ENCODE peak calls at places on chromosomes 1 and 21, in four cellular contexts. V, G, N and S are unnamed samples.

GRCh38 chr1:95035536-95035935 is 37.2 kb downstream of the ALG14 start:
- DNase-seq in V (no peak), G (no peak), N (no peak), S (no peak)

GRCh38 chr1:63322944-63323865 is 838 bp downstream of the FOXD3 start:
- DNase-seq in N (peak; percentile 57), V (peak; percentile 43), G (no peak), S (no peak)

GRCh38 chr1:204154525-204155255 is 2.8 kb upstream of the ETNK2 start:
- DNase-seq in N (no peak), V (no peak), G (no peak), S (no peak)

GRCh38 chr1:227792216-227793078 is 23.0 kb upstream of the PRSS38 start:
- DNase-seq in G (no peak), V (peak; percentile 27), N (peak; percentile 23), S (no peak)

GRCh38 chr1:157025856-157026255 is 19.7 kb downstream of the ARHGEF11 start:
- DNase-seq in G (no peak), N (no peak), V (no peak), S (no peak)

GRCh38 chr1:157377216-157377821 is 175.0 kb downstream of the FCRL5 start:
- DNase-seq in G (no peak), N (peak; percentile 17), V (peak; percentile 66), S (no peak)

GRCh38 chr1:59105548-59106507 is 191.1 kb upstream of the FGGY start:
- DNase-seq in N (no peak), G (no peak), V (no peak), S (no peak)

GRCh38 chr1:117759535-117759934 is 153.7 kb downstream of the TENT5C start:
- DNase-seq in G (no peak), N (no peak), V (no peak), S (no peak)

GRCh38 chr1:114648503-114648902 is 21.3 kb downstream of the DENND2C start:
- DNase-seq in V (peak; percentile 16), N (no peak), G (no peak), S (no peak)

GRCh38 chr1:171742577-171742922 is 685 bp upstream of the VAMP4 start:
- DNase-seq in N (peak; percentile 63), V (peak; percentile 70), G (peak; percentile 81), S (peak; percentile 65)

GRCh38 chr1:27630859-27631491 is 4.0 kb downstream of the FGR start:
- DNase-seq in N (no peak), G (no peak), V (no peak), S (no peak)
- TF ChIP-seq EP300 in N (no peak), G (no peak), V (no peak), S (peak; percentile 64)

GRCh38 chr1:219514728-219515127 is 98.2 kb downstream of the ZC3H11B start:
- DNase-seq in V (no peak), N (no peak), G (no peak), S (no peak)
- H3K4me1 ChIP-seq in V (no peaks in the 10 kb centered on the region), N (peaks cover 6% of the 10 kb centered on the region), G (no peaks in the 10 kb centered on the region), S (no peaks in the 10 kb centered on the region)

GRCh38 chr1:14259191-14259757 is 339.2 kb upstream of the KAZN start:
- DNase-seq in G (peak; percentile 95), V (no peak), N (no peak), S (peak; percentile 93)
- TF ChIP-seq EP300 in G (no peak), V (no peak), N (no peak), S (no peak)

DNA sequence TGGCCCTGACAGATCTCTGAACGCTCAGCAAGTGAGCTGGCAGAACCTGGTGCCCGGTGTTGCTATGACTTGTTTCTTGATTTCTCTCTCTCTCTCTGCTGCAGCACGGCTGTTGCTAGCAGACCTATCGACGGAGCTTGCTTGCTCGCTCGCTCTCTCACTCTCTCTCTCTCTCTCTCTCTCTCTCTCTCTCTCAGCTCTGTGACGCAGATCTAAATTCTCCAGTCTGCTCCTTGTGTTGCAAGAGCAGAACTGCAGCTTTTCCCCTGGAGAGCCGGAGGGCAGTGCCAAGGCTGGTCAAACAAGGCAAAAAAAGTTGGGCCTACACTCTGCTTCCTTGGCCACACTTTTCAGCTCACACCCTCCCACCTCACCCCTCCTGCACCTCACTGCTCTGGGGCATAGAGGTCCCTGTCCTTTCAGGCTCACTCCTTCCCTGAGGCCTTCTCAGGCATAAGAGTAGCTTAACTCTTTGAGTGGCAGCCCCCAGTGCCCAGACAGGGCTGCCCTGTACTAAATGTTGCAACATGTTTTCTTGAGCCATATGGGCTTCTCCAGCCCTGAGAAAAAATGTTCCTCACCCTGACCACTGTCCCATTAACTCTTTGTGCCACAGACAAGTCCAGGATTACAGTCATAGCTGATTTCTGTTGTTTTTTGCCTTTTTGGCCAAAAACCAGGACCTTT is 72.2 kb downstream of the CD46 start:
- DNase-seq in V (peak; percentile 51), G (peak; percentile 92), N (peak; percentile 67), S (peak; percentile 73)
- H3K4me1 ChIP-seq in V (peaks cover 66% of the 10 kb centered on the region), G (peaks cover 98% of the 10 kb centered on the region), N (no peaks in the 10 kb centered on the region), S (peaks cover 66% of the 10 kb centered on the region)

DNA sequence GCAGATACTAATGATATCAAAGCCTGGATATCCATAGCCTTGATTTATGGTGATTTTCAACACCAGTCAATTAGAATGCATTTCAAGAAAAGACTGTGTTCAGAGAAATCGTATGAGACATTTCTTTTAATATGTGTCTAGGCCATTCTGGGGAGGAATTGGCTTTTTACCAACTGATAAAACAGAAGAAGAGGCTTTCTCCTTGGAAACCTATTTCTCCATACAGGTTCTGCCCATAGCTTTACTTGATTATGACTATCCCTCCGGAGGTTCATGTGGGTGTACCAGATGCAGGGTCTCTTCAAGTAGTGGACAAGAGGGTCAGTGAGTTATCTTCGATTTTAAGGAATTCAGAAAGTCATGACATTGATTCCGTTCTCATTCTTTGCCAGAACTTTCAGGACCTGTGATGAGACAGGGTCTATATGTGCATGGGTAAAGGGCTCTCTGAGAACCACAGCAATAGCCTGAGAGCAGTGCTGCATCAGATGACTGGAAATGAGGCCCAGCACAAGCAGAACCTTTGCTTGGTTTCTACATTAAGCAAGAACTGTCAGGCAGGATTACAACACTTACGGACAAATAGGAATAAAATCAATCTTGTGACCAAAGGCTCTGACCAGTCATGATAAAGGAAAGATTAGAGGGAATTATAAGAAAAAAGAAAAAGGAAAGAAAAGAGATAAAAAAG is 263.7 kb upstream of the SGIP1 start:
- DNase-seq in V (no peak), G (no peak), N (no peak), S (peak; percentile 48)
- TF ChIP-seq EP300 in V (no peak), G (no peak), N (no peak), S (no peak)

GRCh38 chr1:1889090-1889750 is 1.7 kb downstream of the GNB1 start:
- DNase-seq in N (no peak), V (peak; percentile 51), G (no peak), S (no peak)
- H3K4me1 ChIP-seq in N (no peaks in the 10 kb centered on the region), V (peaks cover 25% of the 10 kb centered on the region), G (peaks cover 65% of the 10 kb centered on the region), S (peaks cover 50% of the 10 kb centered on the region)

DNA sequence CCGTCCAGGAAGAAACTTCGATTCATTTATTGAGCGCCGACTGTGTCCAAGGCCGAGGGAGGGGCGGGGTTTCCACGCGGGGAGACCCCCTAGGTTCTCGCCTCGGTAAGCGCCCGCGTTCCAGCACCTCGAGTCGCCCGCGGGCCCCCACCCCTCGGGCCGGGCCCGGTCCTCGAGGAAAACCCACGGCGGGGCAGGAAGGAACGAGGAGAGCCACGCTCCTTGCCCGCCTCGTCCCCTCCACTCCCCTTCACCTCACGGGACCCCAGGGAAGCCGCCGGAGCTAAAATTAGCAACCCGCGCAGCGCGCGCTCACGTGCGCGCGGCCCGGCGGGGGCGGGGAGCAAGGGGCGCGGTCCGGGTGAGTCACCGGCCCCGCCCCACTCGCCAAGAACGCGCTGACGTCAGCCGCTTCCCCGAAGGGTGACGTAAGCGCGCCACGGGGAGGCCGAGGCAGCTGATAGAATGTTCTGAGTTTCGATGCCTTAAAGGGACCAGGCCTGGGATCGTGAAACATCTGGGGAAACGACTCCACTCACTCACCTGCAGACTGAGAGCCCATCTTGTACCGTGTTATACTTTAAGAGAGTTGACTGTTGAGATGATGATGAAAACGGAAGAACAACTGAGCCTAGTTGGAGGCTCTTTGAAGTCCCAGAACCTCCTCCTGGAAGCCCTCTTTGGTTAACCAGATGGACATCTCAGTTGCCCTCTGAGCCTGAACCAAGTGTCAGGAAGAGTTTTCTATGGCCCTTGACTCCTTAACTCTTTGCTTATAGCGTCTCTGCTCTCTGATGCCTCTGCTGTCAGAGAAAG is 49.7 kb upstream of the ATF3 start:
- DNase-seq in N (peak; percentile 97), V (peak; percentile 98), G (peak; percentile 97), S (peak; percentile 93)
- TF ChIP-seq EP300 in N (no peak), V (no peak), G (peak; percentile 91), S (peak; percentile 98)

DNA sequence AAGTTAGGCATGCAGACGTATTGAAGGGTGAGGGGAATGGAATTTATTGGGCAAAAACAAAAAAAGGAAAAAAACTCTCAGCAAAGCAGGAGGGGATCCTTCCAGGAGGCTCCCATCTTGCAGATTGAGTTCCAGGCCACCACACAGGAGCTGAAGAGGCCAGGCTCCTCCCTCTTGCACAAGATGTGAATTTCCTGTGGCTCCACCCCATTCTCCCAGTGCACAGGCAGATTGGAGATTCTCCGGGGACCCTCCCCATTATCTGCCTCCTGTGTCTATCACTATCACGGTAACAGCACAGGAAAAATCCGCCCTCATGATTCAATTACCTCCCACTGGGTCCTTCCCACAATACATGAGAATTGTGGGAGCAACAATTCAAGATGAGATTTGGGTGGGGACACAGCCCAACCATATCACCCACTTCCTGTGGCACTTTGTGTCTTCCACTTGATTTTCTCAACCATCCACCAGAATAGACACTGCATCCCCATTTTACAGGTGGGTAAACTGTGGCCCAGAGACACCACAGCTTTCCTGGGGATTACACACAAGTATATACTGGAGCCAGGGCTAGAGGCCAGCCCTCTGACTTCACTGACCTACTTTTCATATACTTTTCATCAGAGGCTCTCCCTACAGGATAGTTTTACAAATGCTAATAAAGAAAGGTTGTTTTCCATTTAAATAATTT is 18.9 kb upstream of the COL6A1 start:
- DNase-seq in N (no peak), V (no peak), G (no peak), S (no peak)
- H3K4me1 ChIP-seq in N (no peaks in the 10 kb centered on the region), V (no peaks in the 10 kb centered on the region), G (peaks cover 27% of the 10 kb centered on the region), S (no peaks in the 10 kb centered on the region)